ENCODE peak calls at places on chromosomes 7 and 10, in seven cellular contexts. F, U, L, R, P, I and O are unnamed samples.
A peak's percentile ranks its signal among the peaks of the same experiment; 100 is the strongest.

GRCh38 chr10:69648461-69648860 is 18.4 kb downstream of the FAM241B start:
- DNase-seq in R (no peak), L (no peak), P (no peak), F (no peak), I (no peak), U (no peak), O (no peak)

GRCh38 chr7:120273476-120273975 is 551 bp downstream of the KCND2 start:
- DNase-seq in L (peak; percentile 16), U (no peak), R (no peak), P (peak; percentile 26), I (no peak), F (no peak), O (peak; percentile 17)

GRCh38 chr10:2296179-2296578 is 558.9 kb upstream of the ADARB2 start:
- DNase-seq in L (no peak), R (no peak), U (no peak), F (no peak), P (no peak), I (no peak), O (no peak)

GRCh38 chr7:134472572-134473242 is 13.8 kb upstream of the AKR1B1 start:
- DNase-seq in L (no peak), U (no peak), I (no peak), R (no peak), F (no peak), P (no peak), O (no peak)

GRCh38 chr10:16470747-16471146 is 33.9 kb downstream of the PTER start:
- DNase-seq in P (no peak), U (no peak), R (no peak), L (no peak), I (no peak), F (no peak), O (no peak)

GRCh38 chr10:86535057-86535882 is 13.7 kb upstream of the WAPL start:
- DNase-seq in R (peak; percentile 17), P (no peak), I (no peak), F (no peak), U (no peak), L (no peak), O (peak; percentile 25)

GRCh38 chr10:96987141-96987841 is 155.2 kb downstream of the LCOR start:
- DNase-seq in I (no peak), U (no peak), L (no peak), P (no peak), R (no peak), F (no peak), O (no peak)

GRCh38 chr7:68684246-68684850 is 913.9 kb upstream of the AUTS2 start:
- DNase-seq in L (peak; percentile 83), U (no peak), F (no peak), P (no peak), R (no peak), I (no peak), O (peak; percentile 19)

GRCh38 chr10:29041512-29042150 is 247.2 kb upstream of the LYZL1 start:
- DNase-seq in F (no peak), R (no peak), P (no peak), I (no peak), L (no peak), U (no peak), O (no peak)

GRCh38 chr7:29977926-29978652 is 11.5 kb downstream of the SCRN1 start:
- DNase-seq in P (no peak), R (no peak), F (no peak), I (no peak), L (no peak), U (no peak), O (no peak)

GRCh38 chr7:129188372-129188891 is at the start of gene SMO:
- DNase-seq in U (no peak), F (no peak), P (peak; percentile 41), I (no peak), L (peak; percentile 46), R (no peak), O (peak; percentile 79)

GRCh38 chr10:4770766-4771553 is 55.0 kb upstream of the AKR1E2 start:
- DNase-seq in R (peak; percentile 99), U (peak; percentile 76), L (peak; percentile 96), P (peak; percentile 92), I (no peak), F (peak; percentile 86), O (no peak)

GRCh38 chr7:108395442-108395841 is 60.8 kb downstream of the NRCAM start:
- DNase-seq in L (no peak), I (no peak), R (no peak), P (no peak), F (no peak), U (no peak), O (no peak)

GRCh38 chr10:104351067-104351681 is 2.5 kb upstream of the CFAP58 start:
- DNase-seq in F (no peak), R (peak; percentile 75), L (peak; percentile 58), U (no peak), I (no peak), P (peak; percentile 39), O (no peak)

GRCh38 chr7:134029-134428 is 58.3 kb upstream of the FAM20C start:
- DNase-seq in F (no peak), L (no peak), U (no peak), I (no peak), P (no peak), R (no peak), O (no peak)

GRCh38 chr7:22549051-22549450 is 49.1 kb upstream of the STEAP1B start:
- DNase-seq in U (no peak), P (no peak), L (no peak), F (no peak), R (no peak), I (no peak), O (no peak)

GRCh38 chr7:159028456-159029401 is 115.9 kb downstream of the VIPR2 start:
- DNase-seq in U (no peak), I (no peak), L (no peak), R (no peak), F (no peak), P (no peak), O (no peak)

GRCh38 chr10:802506-802905 is 113.0 kb upstream of the DIP2C start:
- DNase-seq in P (no peak), R (no peak), I (no peak), L (no peak), U (no peak), F (no peak), O (no peak)

GRCh38 chr10:12337407-12337806 is 11.9 kb upstream of the CAMK1D start:
- DNase-seq in L (peak; percentile 60), U (no peak), R (no peak), P (peak; percentile 27), F (no peak), I (no peak), O (no peak)

GRCh38 chr7:99707096-99707495 is 27.3 kb upstream of the CYP3A5 start:
- DNase-seq in P (peak; percentile 26), I (no peak), F (no peak), R (no peak), U (no peak), L (peak; percentile 37), O (no peak)